ENCODE peak calls at places on chromosomes 7 and 10, in seven cellular contexts. F, D, T, H, N, E and A are unnamed samples.

GRCh38 chr7:46432666-46433065 is 511.6 kb upstream of the IGFBP3 start:
- DNase-seq in F (no peak), D (no peak), T (peak; percentile 30), H (no peak), N (no peak), E (no peak), A (no peak)

GRCh38 chr10:50636576-50636975 is 12.8 kb upstream of the SGMS1 start:
- DNase-seq in F (no peak), D (no peak), T (no peak), H (no peak), N (no peak), E (no peak), A (no peak)

GRCh38 chr7:76393116-76394031 is 16.1 kb downstream of the SSC4D start:
- DNase-seq in F (peak; percentile 95), D (peak; percentile 86), T (peak; percentile 99), H (peak; percentile 91), N (peak; percentile 96), E (peak; percentile 82), A (peak; percentile 100)

GRCh38 chr7:27409776-27410175 is 167.2 kb downstream of the EVX1 start:
- DNase-seq in F (no peak), D (no peak), T (peak; percentile 66), H (no peak), N (no peak), E (no peak), A (no peak)

GRCh38 chr10:103535595-103535994 is 42.1 kb downstream of the NEURL1 start:
- DNase-seq in F (no peak), D (no peak), T (no peak), H (no peak), N (no peak), E (no peak), A (no peak)

GRCh38 chr10:14016011-14016536 is 314.6 kb downstream of the FRMD4A start:
- DNase-seq in F (no peak), D (no peak), T (no peak), H (peak; percentile 88), N (peak; percentile 52), E (no peak), A (no peak)

GRCh38 chr10:87068281-87068680 is 26.4 kb downstream of the GLUD1 start:
- DNase-seq in F (no peak), D (no peak), T (no peak), H (no peak), N (no peak), E (no peak), A (no peak)

GRCh38 chr7:1919539-1920265 is 249.6 kb downstream of the ELFN1 start:
- DNase-seq in F (no peak), D (no peak), T (no peak), H (peak; percentile 85), N (peak; percentile 42), E (no peak), A (no peak)

GRCh38 chr10:30857803-30858202 is 173.9 kb downstream of the ZNF438 start:
- DNase-seq in F (no peak), D (no peak), T (no peak), H (peak; percentile 47), N (peak; percentile 59), E (no peak), A (peak; percentile 76)

GRCh38 chr10:113202011-113202410 is 252.0 kb downstream of the TCF7L2 start:
- DNase-seq in F (no peak), D (no peak), T (no peak), H (no peak), N (no peak), E (no peak), A (no peak)

GRCh38 chr7:118898284-118898683 is 673.8 kb downstream of the ANKRD7 start:
- DNase-seq in F (no peak), D (no peak), T (no peak), H (no peak), N (no peak), E (no peak), A (no peak)

GRCh38 chr10:69573056-69573806 is at the start of gene NEUROG3:
- DNase-seq in F (peak; percentile 23), D (no peak), T (no peak), H (peak; percentile 4), N (peak; percentile 36), E (no peak), A (no peak)